ENCODE peak calls at places on chromosome 15, in seven cellular contexts. K, X, B, R, T, P and C are unnamed samples.

GRCh38 chr15:73986055-73986775 is 5.9 kb downstream of the STOML1 start:
- DNase-seq in R (no peak), B (no peak), P (peak; percentile 50), T (no peak), X (no peak), K (no peak), C (no peak)

GRCh38 chr15:60966316-60966715 is 262.8 kb downstream of the RORA start:
- DNase-seq in B (no peak), K (no peak), T (no peak), X (no peak), P (peak; percentile 30), R (no peak), C (no peak)

GRCh38 chr15:31459011-31459748 is 132.5 kb downstream of the KLF13 start:
- DNase-seq in X (no peak), T (no peak), P (no peak), B (no peak), R (no peak), K (peak; percentile 48), C (no peak)

GRCh38 chr15:73908822-73909122 is 17.5 kb upstream of the LOXL1 start:
- DNase-seq in P (no peak), B (no peak), X (no peak), K (no peak), R (no peak), T (no peak), C (no peak)

GRCh38 chr15:60408438-60409105 is 10.8 kb upstream of the ANXA2 start:
- DNase-seq in K (no peak), T (no peak), X (peak; percentile 86), B (no peak), P (peak; percentile 82), R (peak; percentile 75), C (peak; percentile 50)

GRCh38 chr15:34942363-34942762 is 27.2 kb downstream of the AQR start:
- DNase-seq in P (no peak), X (peak; percentile 78), R (peak; percentile 10), B (no peak), K (no peak), T (no peak), C (peak; percentile 44)

GRCh38 chr15:45326280-45326679 is 52.1 kb downstream of the GATM start:
- DNase-seq in P (no peak), T (no peak), R (no peak), B (no peak), K (no peak), X (no peak), C (no peak)

GRCh38 chr15:70053006-70053702 is 44.6 kb downstream of the TLE3 start:
- DNase-seq in K (no peak), P (no peak), B (no peak), T (peak; percentile 14), X (no peak), R (no peak), C (no peak)

GRCh38 chr15:61173899-61174689 is 55.0 kb downstream of the RORA start:
- DNase-seq in R (no peak), B (no peak), P (no peak), T (no peak), X (no peak), K (no peak), C (no peak)

GRCh38 chr15:64865998-64866520 is 24.3 kb downstream of the PLEKHO2 start:
- DNase-seq in R (peak; percentile 85), X (peak; percentile 35), P (peak; percentile 77), B (no peak), K (no peak), T (peak; percentile 73), C (peak; percentile 80)

GRCh38 chr15:100861511-100861991 is 18.1 kb upstream of the ALDH1A3 start:
- DNase-seq in B (no peak), T (no peak), X (no peak), R (no peak), P (no peak), K (peak; percentile 76), C (no peak)

GRCh38 chr15:73010154-73011152 is 41.8 kb upstream of the NEO1 start:
- DNase-seq in P (no peak), X (no peak), K (no peak), B (no peak), R (no peak), T (no peak), C (no peak)

GRCh38 chr15:80507638-80508316 is 103.6 kb downstream of the ARNT2 start:
- DNase-seq in X (peak; percentile 95), K (no peak), B (no peak), T (no peak), P (peak; percentile 88), R (peak; percentile 94), C (peak; percentile 59)

GRCh38 chr15:67331676-67332075 is 77.1 kb downstream of the IQCH start:
- DNase-seq in X (no peak), T (no peak), B (no peak), K (no peak), R (peak; percentile 59), P (peak; percentile 6), C (no peak)

GRCh38 chr15:55224892-55225291 is 28.2 kb upstream of the RSL24D1 start:
- DNase-seq in X (no peak), P (no peak), T (no peak), K (no peak), R (no peak), B (peak; percentile 40), C (no peak)

GRCh38 chr15:92166029-92166428 is 227.7 kb upstream of the ST8SIA2 start:
- DNase-seq in T (no peak), X (no peak), P (no peak), R (no peak), K (no peak), B (no peak), C (no peak)

GRCh38 chr15:72998226-72998625 is 54.0 kb upstream of the NEO1 start:
- DNase-seq in P (no peak), K (no peak), T (no peak), R (no peak), X (no peak), B (no peak), C (no peak)

GRCh38 chr15:68687136-68687735 is 108.4 kb downstream of the CORO2B start:
- DNase-seq in P (no peak), K (no peak), T (peak; percentile 7), R (no peak), B (no peak), X (no peak), C (no peak)

GRCh38 chr15:69951511-69952209 is 146.1 kb downstream of the TLE3 start:
- DNase-seq in R (no peak), K (no peak), X (peak; percentile 14), B (peak; percentile 22), T (no peak), P (peak; percentile 21), C (no peak)

GRCh38 chr15:73928971-73929627 is 2.8 kb downstream of the LOXL1 start:
- DNase-seq in X (no peak), P (peak; percentile 68), T (no peak), B (no peak), K (no peak), R (no peak), C (no peak)

GRCh38 chr15:65772909-65773308 is 19.2 kb downstream of the DENND4A start:
- DNase-seq in K (no peak), P (no peak), X (no peak), R (no peak), T (no peak), B (no peak), C (no peak)

GRCh38 chr15:82228750-82229149 is 33.8 kb downstream of the EFL1 start:
- DNase-seq in P (peak; percentile 34), X (no peak), B (no peak), K (no peak), T (no peak), R (no peak), C (no peak)

GRCh38 chr15:82231233-82231632 is 31.3 kb downstream of the EFL1 start:
- DNase-seq in X (no peak), T (no peak), R (no peak), K (no peak), P (no peak), B (no peak), C (no peak)

DNA sequence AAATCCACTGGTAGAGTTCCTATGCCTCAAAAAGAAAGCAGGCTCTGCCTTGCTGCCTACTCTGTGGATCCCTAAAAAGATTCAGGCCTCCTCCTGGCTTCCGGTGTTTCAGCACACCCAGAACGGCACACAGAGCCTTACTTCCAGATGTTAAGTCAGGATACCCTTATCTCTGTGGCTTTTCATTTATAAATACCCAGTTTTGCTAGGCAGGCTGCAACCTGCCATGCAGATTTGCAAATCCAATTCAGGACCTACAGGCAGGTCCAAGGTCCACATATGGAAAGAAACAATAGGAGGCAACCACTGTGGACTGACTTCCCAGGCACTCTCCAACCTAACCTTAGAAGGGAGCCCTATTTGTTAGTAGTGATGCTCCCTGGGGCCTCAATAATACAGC is 30.7 kb downstream of the EFL1 start:
- DNase-seq in X (no peak), B (peak; percentile 4), P (no peak), T (no peak), R (no peak), K (no peak), C (no peak)
- H3K4me3 ChIP-seq in X (no peak overlapping the region), B (no peak overlapping the region), P (no peak overlapping the region), T (no peak overlapping the region), R (no peak overlapping the region), K (no peak overlapping the region), C (no peak overlapping the region)

DNA sequence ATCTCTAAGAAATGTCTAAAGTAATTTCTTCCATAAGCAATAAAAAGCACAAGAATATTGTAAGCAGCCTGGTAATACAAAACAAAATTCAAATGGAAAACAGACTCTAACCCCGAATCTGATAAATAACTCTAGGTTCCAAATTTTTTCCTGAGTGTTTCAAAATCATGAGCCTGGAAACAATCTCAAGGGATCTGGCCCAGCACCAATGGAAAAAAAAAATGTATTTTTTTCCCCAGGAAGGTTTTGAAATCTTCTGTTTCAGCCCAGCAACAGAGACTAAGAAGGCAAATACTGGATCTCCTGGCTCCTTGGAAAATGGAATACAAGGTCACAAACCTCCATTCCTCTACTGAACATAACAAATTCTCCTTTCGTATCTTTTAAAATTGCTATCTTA is 13.0 kb downstream of the TBC1D2B start:
- DNase-seq in P (peak; percentile 91), T (no peak), K (no peak), B (no peak), X (peak; percentile 86), R (no peak), C (no peak)
- H3K4me3 ChIP-seq in P (peak overlapping the region; percentile 69), T (peak overlapping the region; percentile 4), K (no peak overlapping the region), B (no peak overlapping the region), X (no peak overlapping the region), R (no peak overlapping the region), C (no peak overlapping the region)

GRCh38 chr15:90683371-90683770 is 33.8 kb upstream of the BLM start:
- DNase-seq in B (no peak), K (no peak), X (no peak), T (no peak), P (no peak), R (no peak), C (no peak)
- H3K4me3 ChIP-seq in B (no peak overlapping the region), K (no peak overlapping the region), X (no peak overlapping the region), T (no peak overlapping the region), P (no peak overlapping the region), R (no peak overlapping the region), C (no peak overlapping the region)

GRCh38 chr15:47717036-47717611 is at the start of gene SEMA6D:
- DNase-seq in R (peak; percentile 88), B (peak; percentile 84), X (peak; percentile 78), T (peak; percentile 83), K (peak; percentile 83), P (peak; percentile 92), C (peak; percentile 68)

GRCh38 chr15:47720555-47720954 is 3.2 kb downstream of the SEMA6D start:
- DNase-seq in K (no peak), T (no peak), R (no peak), B (no peak), P (peak; percentile 31), X (no peak), C (no peak)

GRCh38 chr15:47719730-47720129 is 2.4 kb downstream of the SEMA6D start:
- DNase-seq in R (no peak), K (no peak), T (no peak), P (peak; percentile 2), B (no peak), X (no peak), C (no peak)

GRCh38 chr15:47715856-47716445 is 1.4 kb upstream of the SEMA6D start:
- DNase-seq in P (peak; percentile 9), T (peak; percentile 67), X (peak; percentile 62), B (no peak), K (peak; percentile 73), R (peak; percentile 31), C (peak; percentile 36)

GRCh38 chr15:47718474-47719440 is 1.5 kb downstream of the SEMA6D start:
- DNase-seq in K (peak; percentile 67), R (no peak), T (peak; percentile 45), X (peak; percentile 18), B (peak; percentile 44), P (peak; percentile 53), C (peak; percentile 9)
- H3K4me3 ChIP-seq in K (peak overlapping the region; percentile 85), R (peak overlapping the region; percentile 84), T (peak overlapping the region; percentile 69), X (peak overlapping the region; percentile 71), B (peak overlapping the region; percentile 69), P (peak overlapping the region; percentile 87), C (peak overlapping the region; percentile 71)